ENCODE peak calls at places on chromosomes 1 and 21, in five cellular contexts. H is DND-41, Q is pancreas, I is upper lobe of right lung, V is bronchial epithelial cell. Z is an unnamed sample. For H3K27me3, the result is how much of the 10 kb centered on the place peaks cover.

GRCh38 chr21:44710756-44711326 is 531 bp downstream of the TSPEAR start:
- DNase-seq in I (peak), Q (no peak), H (no peak), V (peak), Z (no peak)

GRCh38 chr1:201128476-201128875 is 1.5 kb upstream of the ASCL5 start:
- DNase-seq in H (no peak), I (no peak), V (no peak), Q (peak), Z (no peak)

GRCh38 chr21:21200103-21200938 is 202.1 kb downstream of the NCAM2 start:
- DNase-seq in H (peak), I (no peak), V (peak), Q (no peak), Z (peak)

GRCh38 chr1:90334137-90334536 is 339.2 kb downstream of the ZNF326 start:
- DNase-seq in I (no peak), H (no peak), Q (no peak), V (no peak), Z (no peak)

GRCh38 chr1:219109424-219110018 is 64.2 kb upstream of the LYPLAL1 start:
- DNase-seq in V (no peak), H (no peak), I (no peak), Q (no peak), Z (no peak)

GRCh38 chr1:166721145-166721544 is 118.1 kb upstream of the POGK start:
- DNase-seq in Q (no peak), V (no peak), I (no peak), H (no peak), Z (peak)

GRCh38 chr1:167625040-167625823 is 4.8 kb upstream of the RCSD1 start:
- DNase-seq in Q (no peak), I (no peak), H (no peak), V (no peak), Z (no peak)

GRCh38 chr1:43054961-43055360 is 96.3 kb upstream of the SLC2A1 start:
- DNase-seq in V (peak), H (no peak), I (no peak), Q (no peak), Z (no peak)

GRCh38 chr1:7589774-7590425 is 181.2 kb upstream of the VAMP3 start:
- DNase-seq in Q (no peak), V (no peak), I (no peak), H (no peak), Z (no peak)

GRCh38 chr1:156641761-156642264 is at the start of gene BCAN:
- DNase-seq in Q (no peak), V (no peak), I (no peak), H (no peak), Z (no peak)

GRCh38 chr21:41736423-41736822 is 30.4 kb downstream of the RIPK4 start:
- DNase-seq in H (no peak), I (no peak), V (no peak), Q (peak), Z (no peak)

GRCh38 chr1:245245021-245245667 is 90.4 kb downstream of the KIF26B start:
- DNase-seq in V (peak), I (peak), Q (peak), H (no peak), Z (no peak)

GRCh38 chr1:170664283-170664827 is 424 bp downstream of the PRRX1 start:
- DNase-seq in H (no peak), Q (peak), I (no peak), V (no peak), Z (no peak)

GRCh38 chr1:224558904-224559303 is 57.2 kb upstream of the CNIH3 start:
- DNase-seq in I (no peak), Q (no peak), H (no peak), V (peak), Z (no peak)

GRCh38 chr1:225923381-225923691 is 714 bp downstream of the PYCR2 start:
- DNase-seq in I (no peak), V (no peak), Q (no peak), H (no peak), Z (no peak)

GRCh38 chr1:225460737-225461532 is 33.1 kb upstream of the LBR start:
- DNase-seq in Q (peak), V (peak), H (peak), I (no peak), Z (no peak)

GRCh38 chr1:6701437-6702153 is at the start of gene DNAJC11:
- DNase-seq in Q (peak), I (peak), H (peak), V (peak), Z (peak)

GRCh38 chr1:27504588-27505419 is 14.8 kb upstream of the WASF2 start:
- DNase-seq in I (no peak), Q (no peak), V (peak), H (no peak), Z (no peak)

GRCh38 chr21:33378081-33378480 is 25.1 kb upstream of the IFNGR2 start:
- DNase-seq in Q (no peak), H (no peak), V (no peak), I (peak), Z (no peak)

GRCh38 chr1:5488448-5488847 is 503.8 kb downstream of the NPHP4 start:
- DNase-seq in Q (peak), I (no peak), V (no peak), H (no peak), Z (no peak)

GRCh38 chr21:42760977-42761751 is 107.7 kb downstream of the PDE9A start:
- DNase-seq in Q (no peak), H (no peak), I (no peak), V (no peak), Z (no peak)

GRCh38 chr1:5849550-5849949 is 142.7 kb downstream of the NPHP4 start:
- DNase-seq in H (no peak), V (no peak), I (no peak), Q (no peak), Z (no peak)

GRCh38 chr1:91720044-91720443 is 165.9 kb downstream of the TGFBR3 start:
- DNase-seq in Q (no peak), V (no peak), H (no peak), I (no peak), Z (no peak)

GRCh38 chr1:203219171-203219570 is 10.3 kb downstream of the CHIT1 start:
- DNase-seq in I (no peak), H (no peak), V (no peak), Q (no peak), Z (no peak)

GRCh38 chr1:203219934-203220333 is 9.5 kb downstream of the CHIT1 start:
- DNase-seq in V (no peak), H (peak), I (no peak), Q (no peak), Z (no peak)

GRCh38 chr1:203227684-203228083 is 1.8 kb downstream of the CHIT1 start:
- DNase-seq in V (no peak), H (no peak), I (no peak), Q (no peak), Z (no peak)

GRCh38 chr1:203225054-203225453 is 4.4 kb downstream of the CHIT1 start:
- DNase-seq in Q (no peak), H (no peak), I (no peak), V (no peak), Z (no peak)

GRCh38 chr1:203223012-203223775 is 6.3 kb downstream of the CHIT1 start:
- DNase-seq in Q (no peak), H (no peak), V (no peak), I (no peak), Z (no peak)
- H3K27me3 ChIP-seq in Q (under half), H (under half), V (under half), I (under half), Z (under half)

GRCh38 chr1:205068001-205068400 is 16.3 kb downstream of the TMEM81 start:
- DNase-seq in Q (no peak), I (peak), H (no peak), V (no peak), Z (no peak)
- H3K27me3 ChIP-seq in Q (under half), I (under half), H (under half), V (under half), Z (under half)

GRCh38 chr1:3432306-3432705 is 22.2 kb upstream of the ARHGEF16 start:
- DNase-seq in V (no peak), Q (no peak), I (no peak), H (no peak), Z (no peak)

GRCh38 chr1:3431686-3432085 is 22.8 kb upstream of the ARHGEF16 start:
- DNase-seq in V (no peak), Q (no peak), H (no peak), I (no peak), Z (no peak)

GRCh38 chr1:3430820-3431219 is 23.6 kb upstream of the ARHGEF16 start:
- DNase-seq in V (no peak), I (no peak), Q (no peak), H (no peak), Z (no peak)

GRCh38 chr1:3430406-3430805 is 24.1 kb upstream of the ARHGEF16 start:
- DNase-seq in V (no peak), Q (no peak), H (no peak), I (no peak), Z (no peak)

DNA sequence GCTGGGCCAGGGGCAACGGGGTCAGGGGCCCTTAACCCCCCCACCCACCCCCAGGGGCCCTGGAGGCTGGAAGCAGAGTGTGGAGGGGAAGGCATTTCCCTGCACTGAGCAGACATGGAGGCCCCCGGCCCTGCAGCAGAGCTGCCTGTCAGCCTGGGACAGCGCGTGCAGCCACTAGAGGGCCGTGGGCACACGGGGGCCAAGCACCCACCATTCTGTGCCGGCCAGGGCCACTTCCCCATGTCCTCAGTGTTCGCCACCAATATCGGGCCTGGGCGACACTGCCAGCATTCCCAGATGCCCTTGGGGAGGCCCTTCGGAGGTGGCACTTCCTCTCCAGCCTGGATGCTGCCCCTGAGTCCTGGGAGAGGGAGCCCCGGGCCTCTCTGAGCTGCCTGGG is 23.2 kb upstream of the ARHGEF16 start:
- DNase-seq in H (no peak), I (no peak), Q (no peak), V (no peak), Z (no peak)
- H3K27me3 ChIP-seq in H (under half), I (under half), Q (under half), V (under half), Z (under half)

DNA sequence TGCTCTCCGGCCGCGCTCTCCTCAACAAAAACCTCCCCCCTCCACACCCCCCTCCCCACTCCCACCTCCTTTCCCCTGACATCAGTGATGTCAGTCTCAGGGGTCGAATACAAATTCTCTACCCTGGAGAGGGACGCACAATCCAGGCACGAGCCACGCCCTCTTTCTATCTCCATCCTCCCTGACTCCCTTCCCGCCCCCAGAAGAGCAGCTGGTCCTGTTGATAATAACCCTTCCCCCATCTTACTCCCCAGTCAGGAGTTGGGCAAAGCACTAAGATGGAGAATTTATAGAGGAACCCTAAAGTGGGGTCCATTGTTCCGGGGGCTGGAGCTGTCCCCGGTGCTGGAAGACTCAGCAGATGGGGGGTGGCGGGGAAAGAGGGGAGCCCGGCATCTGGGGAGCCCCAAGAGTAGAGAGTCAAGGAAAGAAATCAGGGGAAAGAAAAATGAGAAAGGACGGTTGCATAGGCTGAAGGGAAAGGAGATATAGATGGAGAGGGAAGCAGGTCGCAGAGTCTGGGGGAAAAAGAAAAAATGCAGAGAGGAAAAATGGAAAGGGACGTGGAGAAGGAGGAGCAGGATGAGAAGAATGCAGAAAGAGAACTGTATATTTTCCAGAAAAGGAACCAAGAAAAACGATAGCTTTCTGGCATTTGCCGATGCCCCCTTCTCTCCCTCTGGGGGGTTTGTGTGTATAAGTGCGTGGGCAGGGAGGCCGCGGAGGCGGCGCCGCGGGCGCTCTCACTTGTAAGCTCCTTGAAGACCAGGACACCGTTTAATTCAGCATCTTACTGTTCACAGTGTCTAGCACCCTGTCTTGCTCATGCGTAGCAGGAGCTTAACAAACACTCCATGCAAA is at the start of gene CELF3:
- DNase-seq in V (no peak), Q (no peak), I (no peak), H (peak), Z (peak)
- H3K27me3 ChIP-seq in V (under half), Q (under half), I (under half), H (under half), Z (under half)

GRCh38 chr1:94093996-94094395 is 27.0 kb downstream of the ABCA4 start:
- DNase-seq in I (no peak), H (no peak), Q (no peak), V (no peak), Z (no peak)

GRCh38 chr1:94095744-94096469 is 25.0 kb downstream of the ABCA4 start:
- DNase-seq in Q (no peak), V (no peak), H (no peak), I (no peak), Z (no peak)

GRCh38 chr1:94096797-94097549 is 24.0 kb downstream of the ABCA4 start:
- DNase-seq in Q (no peak), I (no peak), V (no peak), H (no peak), Z (no peak)

GRCh38 chr1:94094466-94095111 is 26.4 kb downstream of the ABCA4 start:
- DNase-seq in Q (no peak), V (no peak), I (no peak), H (peak), Z (no peak)

DNA sequence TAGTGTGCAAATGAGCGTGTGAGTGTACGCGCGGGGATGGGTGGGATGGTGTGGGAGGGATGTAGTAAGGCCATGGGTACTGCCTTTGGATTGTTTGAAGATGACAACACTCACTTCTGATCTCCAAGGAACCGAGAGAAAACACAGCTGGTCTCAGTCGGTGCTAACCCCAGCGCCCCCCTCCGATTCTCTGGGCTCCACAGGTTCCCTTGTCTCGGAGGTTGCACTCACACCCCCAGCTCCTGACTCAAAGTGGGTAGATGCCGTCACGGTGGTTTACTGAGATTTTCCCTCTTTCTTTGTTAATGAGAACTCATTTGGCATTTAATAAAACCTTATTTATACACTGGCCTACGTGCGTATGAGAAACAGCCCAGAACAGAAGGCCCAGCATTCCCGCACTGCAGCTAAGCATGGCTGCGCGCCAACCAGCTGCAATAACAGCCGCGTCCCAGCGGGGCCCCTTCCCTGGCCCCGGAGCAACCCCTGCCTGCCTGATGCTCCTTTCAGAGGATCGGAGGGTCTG is 25.8 kb downstream of the ABCA4 start:
- DNase-seq in H (no peak), I (no peak), V (no peak), Q (peak), Z (no peak)
- H3K27me3 ChIP-seq in H (under half), I (under half), V (under half), Q (under half), Z (under half)

GRCh38 chr1:30659702-30660101 is 63.7 kb downstream of the MATN1 start:
- DNase-seq in Q (peak), I (peak), H (no peak), V (no peak), Z (no peak)

GRCh38 chr1:30663596-30664091 is 59.7 kb downstream of the MATN1 start:
- DNase-seq in I (peak), H (no peak), V (no peak), Q (peak), Z (no peak)

GRCh38 chr1:30662291-30662840 is 61.0 kb downstream of the MATN1 start:
- DNase-seq in I (peak), V (no peak), Q (peak), H (no peak), Z (peak)

GRCh38 chr1:30660241-30660640 is 63.1 kb downstream of the MATN1 start:
- DNase-seq in H (no peak), V (no peak), Q (peak), I (peak), Z (no peak)

GRCh38 chr1:30661311-30661710 is 62.1 kb downstream of the MATN1 start:
- DNase-seq in Q (peak), V (no peak), H (no peak), I (peak), Z (no peak)
- H3K27me3 ChIP-seq in Q (under half), V (under half), H (under half), I (under half), Z (under half)

DNA sequence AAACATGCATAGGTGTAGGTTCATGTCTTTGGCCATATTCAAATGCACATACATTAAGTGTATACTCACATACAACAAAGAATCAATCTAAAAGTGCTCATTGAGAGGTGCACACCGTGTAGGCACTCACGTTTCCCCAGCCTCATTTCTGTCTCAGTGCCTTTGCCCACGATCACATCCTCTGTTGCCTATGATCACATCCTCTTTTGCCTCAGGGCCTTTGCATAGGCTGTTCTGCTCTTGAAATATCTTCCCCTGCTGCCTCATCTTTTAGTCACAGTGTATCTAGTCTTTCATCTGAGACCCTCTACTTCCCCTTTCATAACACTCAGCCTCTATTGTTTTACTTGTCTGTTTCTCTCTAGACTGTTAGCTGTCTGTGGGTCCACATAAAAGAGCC is 69.3 kb downstream of the FOXD2 start:
- DNase-seq in I (no peak), Q (no peak), H (no peak), V (peak), Z (no peak)
- H3K27me3 ChIP-seq in I (half or more), Q (under half), H (under half), V (under half), Z (under half)

GRCh38 chr1:36772837-36773495 is 261.3 kb downstream of the GRIK3 start:
- DNase-seq in V (no peak), I (no peak), Q (no peak), H (no peak), Z (no peak)

GRCh38 chr1:36769886-36770830 is 264.2 kb downstream of the GRIK3 start:
- DNase-seq in V (no peak), H (no peak), I (peak), Q (peak), Z (peak)

GRCh38 chr1:36771222-36771621 is 263.1 kb downstream of the GRIK3 start:
- DNase-seq in V (no peak), Q (peak), I (peak), H (no peak), Z (peak)

GRCh38 chr1:36773827-36774541 is 260.3 kb downstream of the GRIK3 start:
- DNase-seq in I (no peak), Q (no peak), V (no peak), H (no peak), Z (no peak)

GRCh38 chr1:36771678-36772284 is 262.5 kb downstream of the GRIK3 start:
- DNase-seq in H (no peak), Q (peak), V (no peak), I (peak), Z (no peak)
- H3K27me3 ChIP-seq in H (under half), Q (under half), V (under half), I (under half), Z (under half)

GRCh38 chr1:154741747-154742495 is 128.2 kb downstream of the KCNN3 start:
- DNase-seq in I (no peak), Q (no peak), H (no peak), V (no peak), Z (no peak)
- H3K27me3 ChIP-seq in I (under half), Q (under half), H (under half), V (under half), Z (under half)

DNA sequence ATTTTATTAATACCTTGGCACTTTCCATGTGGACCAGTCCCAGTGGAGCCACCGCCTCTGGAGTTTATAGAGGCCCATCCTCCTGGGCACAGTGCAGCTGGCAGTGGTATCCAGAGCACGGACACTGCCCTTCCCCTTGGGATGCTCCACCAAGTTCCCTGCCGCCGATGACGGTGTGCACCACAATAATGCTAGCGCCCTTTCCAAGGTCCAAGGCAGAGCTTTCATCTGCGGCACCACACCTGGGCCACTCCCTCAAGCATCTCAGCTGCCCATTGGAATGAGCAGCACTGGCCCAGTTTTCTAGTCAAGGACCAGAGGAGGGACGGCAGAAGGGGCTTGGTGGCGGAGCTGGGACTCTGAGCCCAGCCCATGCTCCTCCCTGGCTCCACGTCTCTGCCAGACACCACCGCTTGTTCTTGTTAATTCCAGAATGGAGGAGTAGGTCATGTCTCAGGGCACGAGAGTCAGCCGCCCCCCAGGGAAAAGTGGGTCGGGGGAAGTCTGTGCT is 24.5 kb downstream of the SIM2 start:
- DNase-seq in Q (no peak), I (peak), V (no peak), H (no peak), Z (no peak)
- H3K27me3 ChIP-seq in Q (under half), I (under half), V (under half), H (under half), Z (under half)

Z was measured in NT2/D1.